ENCODE peak calls at places on chromosome 6, in six cellular contexts. T, L, I, M, S and W are unnamed samples.

GRCh38 chr6:8182209-8182845 is 80.0 kb upstream of the EEF1E1 start:
- DNase-seq in S (no peak), L (no peak), M (peak; percentile 47), T (no peak), I (no peak), W (no peak)

GRCh38 chr6:10991115-10991514 is 53.0 kb downstream of the ELOVL2 start:
- DNase-seq in M (no peak), T (no peak), I (no peak), S (no peak), L (no peak), W (no peak)

GRCh38 chr6:104595315-104595820 is 264.4 kb downstream of the HACE1 start:
- DNase-seq in M (no peak), L (no peak), I (no peak), S (no peak), T (no peak), W (no peak)

GRCh38 chr6:170345662-170346061 is 39.1 kb downstream of the FAM120B start:
- DNase-seq in T (no peak), I (no peak), L (no peak), M (no peak), S (no peak), W (no peak)

GRCh38 chr6:49052901-49053300 is 410.2 kb downstream of the MMUT start:
- DNase-seq in L (no peak), S (no peak), M (no peak), T (no peak), I (no peak), W (no peak)

GRCh38 chr6:73579851-73580246 is 59.0 kb upstream of the EEF1A1 start:
- DNase-seq in M (peak; percentile 86), L (no peak), S (peak; percentile 85), I (no peak), T (no peak), W (no peak)

GRCh38 chr6:10416863-10417641 is 2.2 kb upstream of the TFAP2A start:
- DNase-seq in T (no peak), M (no peak), I (no peak), S (no peak), L (no peak), W (no peak)

GRCh38 chr6:135189344-135189743 is 8.2 kb downstream of the MYB start:
- DNase-seq in I (no peak), S (no peak), L (no peak), T (no peak), M (no peak), W (no peak)

GRCh38 chr6:155050311-155050710 is 55.2 kb downstream of the TIAM2 start:
- DNase-seq in M (no peak), S (no peak), I (peak; percentile 14), L (peak; percentile 5), T (no peak), W (peak; percentile 12)

GRCh38 chr6:152277826-152278247 is 359.3 kb downstream of the SYNE1 start:
- DNase-seq in L (no peak), I (no peak), T (peak; percentile 94), M (no peak), S (no peak), W (no peak)

GRCh38 chr6:142013286-142013685 is 119.4 kb upstream of the GJE1 start:
- DNase-seq in T (no peak), I (no peak), L (no peak), S (peak; percentile 90), M (peak; percentile 82), W (no peak)

GRCh38 chr6:88761237-88762031 is 202.0 kb downstream of the RNGTT start:
- DNase-seq in I (no peak), S (no peak), L (no peak), M (no peak), T (no peak), W (no peak)

GRCh38 chr6:138593100-138593877 is 94.0 kb upstream of the NHSL1 start:
- DNase-seq in M (peak; percentile 96), S (peak; percentile 98), T (no peak), I (no peak), L (no peak), W (no peak)

GRCh38 chr6:20877008-20877937 is 343.0 kb downstream of the CDKAL1 start:
- DNase-seq in M (peak; percentile 91), L (no peak), S (peak; percentile 94), T (peak; percentile 81), I (no peak), W (no peak)

GRCh38 chr6:68114648-68115047 is 520.4 kb upstream of the ADGRB3 start:
- DNase-seq in I (no peak), M (no peak), L (no peak), T (no peak), S (no peak), W (no peak)

GRCh38 chr6:99743647-99744046 is 137.0 kb downstream of the PRDM13 start:
- DNase-seq in I (no peak), L (no peak), T (no peak), M (no peak), S (no peak), W (no peak)

GRCh38 chr6:137148291-137149076 is 25.0 kb downstream of the IL22RA2 start:
- DNase-seq in T (no peak), M (peak; percentile 71), I (no peak), L (no peak), S (peak; percentile 6), W (no peak)

GRCh38 chr6:74320715-74321114 is 624.7 kb downstream of the CD109 start:
- DNase-seq in S (no peak), M (no peak), L (no peak), T (no peak), I (no peak), W (no peak)

GRCh38 chr6:5173862-5174643 is 86.7 kb downstream of the LYRM4 start:
- DNase-seq in T (no peak), I (no peak), L (peak; percentile 6), M (no peak), S (no peak), W (no peak)

GRCh38 chr6:133339543-133340384 is 98.6 kb downstream of the EYA4 start:
- DNase-seq in L (no peak), M (no peak), T (no peak), I (no peak), S (no peak), W (no peak)

GRCh38 chr6:130587778-130588520 is 222.1 kb downstream of the TMEM200A start:
- DNase-seq in M (peak; percentile 82), L (no peak), S (peak; percentile 78), T (no peak), I (no peak), W (no peak)

GRCh38 chr6:147126618-147127022 is 77.6 kb upstream of the STXBP5 start:
- DNase-seq in T (no peak), S (no peak), M (no peak), L (no peak), I (no peak), W (no peak)

GRCh38 chr6:41442800-41443501 is 103.2 kb upstream of the FOXP4 start:
- DNase-seq in M (no peak), T (peak; percentile 23), S (no peak), L (no peak), I (no peak), W (no peak)

GRCh38 chr6:120935908-120936307 is 398.4 kb downstream of the TBC1D32 start:
- DNase-seq in I (no peak), T (no peak), M (no peak), S (no peak), L (no peak), W (no peak)